ENCODE peak calls at places on chromosomes 7 and 10, in six cellular contexts. One of them, this sample, is unnamed. For H3K4me1, the result is how much of the 10 kb centered on the place peaks cover.

GRCh38 chr7:73909996-73910395 is 49.0 kb downstream of the TMEM270 start:
- DNase-seq in fibroblast of lung: no peak
- DNase-seq in psoas muscle: no peak
- DNase-seq in heart left ventricle: no peak
- DNase-seq in tibial nerve: no peak
- DNase-seq in CD8-positive, alpha-beta T cell: no peak
- DNase-seq in this sample: no peak

GRCh38 chr7:26284995-26285632 is 6.5 kb upstream of the SNX10 start:
- DNase-seq in psoas muscle: no peak
- DNase-seq in heart left ventricle: no peak
- DNase-seq in tibial nerve: no peak
- DNase-seq in fibroblast of lung: no peak
- DNase-seq in CD8-positive, alpha-beta T cell: no peak
- DNase-seq in this sample: peak

GRCh38 chr7:27946351-27946750 is 206.4 kb downstream of the TAX1BP1 start:
- DNase-seq in heart left ventricle: no peak
- DNase-seq in fibroblast of lung: no peak
- DNase-seq in CD8-positive, alpha-beta T cell: no peak
- DNase-seq in psoas muscle: no peak
- DNase-seq in tibial nerve: no peak
- DNase-seq in this sample: no peak

GRCh38 chr10:30984563-30985328 is 46.9 kb downstream of the ZNF438 start:
- DNase-seq in psoas muscle: no peak
- DNase-seq in CD8-positive, alpha-beta T cell: no peak
- DNase-seq in tibial nerve: no peak
- DNase-seq in heart left ventricle: no peak
- DNase-seq in fibroblast of lung: peak
- DNase-seq in this sample: no peak

GRCh38 chr10:32367793-32368453 is 21.0 kb upstream of the EPC1 start:
- DNase-seq in heart left ventricle: peak
- DNase-seq in CD8-positive, alpha-beta T cell: peak
- DNase-seq in tibial nerve: no peak
- DNase-seq in fibroblast of lung: peak
- DNase-seq in psoas muscle: peak
- DNase-seq in this sample: peak

GRCh38 chr10:67664936-67665335 is 31.1 kb downstream of the CTNNA3 start:
- DNase-seq in heart left ventricle: no peak
- DNase-seq in CD8-positive, alpha-beta T cell: no peak
- DNase-seq in tibial nerve: no peak
- DNase-seq in psoas muscle: no peak
- DNase-seq in fibroblast of lung: peak
- DNase-seq in this sample: no peak

GRCh38 chr10:133481086-133481643 is 27.4 kb downstream of the SCART1 start:
- DNase-seq in heart left ventricle: no peak
- DNase-seq in psoas muscle: no peak
- DNase-seq in CD8-positive, alpha-beta T cell: no peak
- DNase-seq in fibroblast of lung: no peak
- DNase-seq in tibial nerve: no peak
- DNase-seq in this sample: no peak

GRCh38 chr10:31871266-31871887 is 57.3 kb downstream of the ARHGAP12 start:
- DNase-seq in heart left ventricle: no peak
- DNase-seq in tibial nerve: no peak
- DNase-seq in CD8-positive, alpha-beta T cell: no peak
- DNase-seq in psoas muscle: no peak
- DNase-seq in fibroblast of lung: no peak
- DNase-seq in this sample: no peak

GRCh38 chr7:45123913-45124312 is 12.4 kb upstream of the TBRG4 start:
- DNase-seq in tibial nerve: no peak
- DNase-seq in heart left ventricle: no peak
- DNase-seq in fibroblast of lung: no peak
- DNase-seq in psoas muscle: no peak
- DNase-seq in CD8-positive, alpha-beta T cell: no peak
- DNase-seq in this sample: no peak

GRCh38 chr10:58241346-58241745 is 26.3 kb downstream of the IPMK start:
- DNase-seq in fibroblast of lung: peak
- DNase-seq in psoas muscle: no peak
- DNase-seq in CD8-positive, alpha-beta T cell: no peak
- DNase-seq in heart left ventricle: no peak
- DNase-seq in tibial nerve: no peak
- DNase-seq in this sample: no peak

DNA sequence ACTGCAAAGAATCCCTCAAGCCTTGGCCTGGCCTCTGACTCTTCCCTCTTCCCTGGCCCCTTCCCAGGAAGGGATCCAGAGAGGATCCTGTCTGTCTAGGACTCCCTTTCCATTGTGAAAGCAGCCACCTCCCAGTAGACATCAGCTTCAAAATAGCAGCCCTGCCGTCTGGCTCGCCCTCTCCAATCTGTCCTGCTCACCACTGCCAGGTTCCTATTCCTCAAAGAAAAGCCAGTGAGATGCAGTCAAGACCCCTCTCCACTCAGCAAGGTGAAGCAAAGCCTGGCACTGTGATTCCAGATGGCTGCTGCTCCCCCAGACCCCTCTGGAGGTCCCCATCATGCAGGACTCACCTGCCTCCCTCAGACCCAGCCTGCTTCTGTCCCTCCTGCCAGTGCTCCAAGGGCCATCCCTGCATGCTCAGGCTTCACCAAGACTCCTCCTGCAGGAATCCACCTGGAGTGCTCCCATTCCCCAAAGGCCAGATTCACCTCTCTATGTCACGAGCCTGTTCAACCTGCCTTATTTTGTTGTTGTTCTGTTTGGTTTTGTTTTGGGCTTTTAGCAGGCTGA is 305.2 kb downstream of the GRID1 start:
- DNase-seq in tibial nerve: no peak
- DNase-seq in fibroblast of lung: no peak
- DNase-seq in psoas muscle: no peak
- DNase-seq in heart left ventricle: no peak
- DNase-seq in CD8-positive, alpha-beta T cell: no peak
- DNase-seq in this sample: no peak
- H3K4me1 ChIP-seq in tibial nerve: under half
- H3K4me1 ChIP-seq in fibroblast of lung: under half
- H3K4me1 ChIP-seq in psoas muscle: under half
- H3K4me1 ChIP-seq in heart left ventricle: under half
- H3K4me1 ChIP-seq in CD8-positive, alpha-beta T cell: under half
- H3K4me1 ChIP-seq in this sample: under half

GRCh38 chr10:18668026-18668425 is 8.8 kb downstream of the ARL5B start:
- DNase-seq in CD8-positive, alpha-beta T cell: no peak
- DNase-seq in heart left ventricle: no peak
- DNase-seq in psoas muscle: no peak
- DNase-seq in tibial nerve: no peak
- DNase-seq in fibroblast of lung: no peak
- DNase-seq in this sample: no peak

GRCh38 chr10:18660816-18661431 is 1.7 kb downstream of the ARL5B start:
- DNase-seq in CD8-positive, alpha-beta T cell: no peak
- DNase-seq in psoas muscle: no peak
- DNase-seq in tibial nerve: no peak
- DNase-seq in heart left ventricle: no peak
- DNase-seq in fibroblast of lung: no peak
- DNase-seq in this sample: no peak

GRCh38 chr10:18666810-18667209 is 7.6 kb downstream of the ARL5B start:
- DNase-seq in heart left ventricle: no peak
- DNase-seq in tibial nerve: no peak
- DNase-seq in CD8-positive, alpha-beta T cell: no peak
- DNase-seq in fibroblast of lung: peak
- DNase-seq in psoas muscle: no peak
- DNase-seq in this sample: no peak

GRCh38 chr10:18665079-18665478 is 5.8 kb downstream of the ARL5B start:
- DNase-seq in fibroblast of lung: no peak
- DNase-seq in CD8-positive, alpha-beta T cell: no peak
- DNase-seq in psoas muscle: no peak
- DNase-seq in tibial nerve: no peak
- DNase-seq in heart left ventricle: no peak
- DNase-seq in this sample: no peak

DNA sequence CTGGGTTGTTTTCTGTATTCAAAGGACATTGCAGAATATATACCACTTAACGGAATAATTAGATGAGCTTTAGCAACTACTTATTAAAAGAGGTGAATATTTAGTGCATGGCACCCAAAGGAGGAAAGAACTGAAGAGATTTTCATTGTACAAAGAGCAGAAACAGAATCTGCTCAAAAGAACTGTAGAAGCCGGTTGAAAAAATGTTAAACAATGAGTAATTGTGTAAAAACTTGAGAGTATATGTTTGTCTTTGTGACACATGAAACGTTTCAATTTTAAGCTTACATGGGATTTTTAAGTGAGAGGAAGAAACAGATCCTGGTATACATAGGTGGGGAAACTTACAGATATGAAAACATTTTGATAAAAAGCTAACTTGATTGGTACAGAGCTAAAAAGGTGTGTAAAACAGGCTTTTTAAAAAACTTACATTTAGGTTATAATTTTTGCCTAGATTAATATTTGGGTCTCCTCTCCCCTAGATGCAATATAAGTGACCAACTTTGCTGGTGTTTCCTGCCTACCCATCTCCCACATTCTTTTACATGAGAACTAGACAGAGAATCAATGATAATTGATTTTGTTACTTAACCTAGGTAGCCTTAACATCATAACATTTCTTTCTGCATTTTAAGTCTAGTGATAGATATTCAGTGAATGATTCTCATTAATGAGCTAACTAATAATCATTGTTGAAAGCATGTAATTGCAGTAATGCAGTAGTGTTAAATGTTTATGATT is 6.8 kb downstream of the ARL5B start:
- DNase-seq in CD8-positive, alpha-beta T cell: no peak
- DNase-seq in tibial nerve: no peak
- DNase-seq in psoas muscle: no peak
- DNase-seq in fibroblast of lung: peak
- DNase-seq in heart left ventricle: no peak
- DNase-seq in this sample: no peak
- H3K4me1 ChIP-seq in CD8-positive, alpha-beta T cell: under half
- H3K4me1 ChIP-seq in tibial nerve: under half
- H3K4me1 ChIP-seq in psoas muscle: under half
- H3K4me1 ChIP-seq in fibroblast of lung: under half
- H3K4me1 ChIP-seq in heart left ventricle: under half
- H3K4me1 ChIP-seq in this sample: under half

DNA sequence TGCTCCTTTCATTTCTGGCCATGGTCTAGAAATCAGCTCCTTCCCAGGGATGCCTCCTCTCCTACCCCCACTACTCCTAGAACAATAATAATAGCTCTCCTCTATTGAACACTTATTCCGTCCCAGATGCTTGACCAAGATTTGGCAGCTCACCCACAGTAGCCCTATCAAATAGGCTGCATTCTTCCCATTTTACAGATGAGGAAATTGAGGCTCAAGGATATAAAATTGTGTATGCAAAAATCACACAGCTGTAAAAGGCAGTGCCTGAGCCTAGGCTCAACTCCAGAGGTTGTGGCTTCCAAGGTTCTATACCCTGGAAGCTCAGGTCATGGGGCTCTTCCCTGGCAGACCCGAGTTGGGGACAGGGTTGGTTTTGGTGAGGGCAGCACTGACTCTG is 82.3 kb downstream of the C10orf105 start:
- DNase-seq in psoas muscle: no peak
- DNase-seq in heart left ventricle: no peak
- DNase-seq in fibroblast of lung: no peak
- DNase-seq in CD8-positive, alpha-beta T cell: no peak
- DNase-seq in tibial nerve: no peak
- DNase-seq in this sample: no peak
- H3K4me1 ChIP-seq in psoas muscle: under half
- H3K4me1 ChIP-seq in heart left ventricle: under half
- H3K4me1 ChIP-seq in fibroblast of lung: under half
- H3K4me1 ChIP-seq in CD8-positive, alpha-beta T cell: under half
- H3K4me1 ChIP-seq in tibial nerve: under half
- H3K4me1 ChIP-seq in this sample: under half

GRCh38 chr7:520503-521161 is 986 bp upstream of the PDGFA start:
- DNase-seq in heart left ventricle: no peak
- DNase-seq in tibial nerve: no peak
- DNase-seq in fibroblast of lung: no peak
- DNase-seq in psoas muscle: no peak
- DNase-seq in CD8-positive, alpha-beta T cell: no peak
- DNase-seq in this sample: no peak

GRCh38 chr7:517848-518629 is 1.6 kb downstream of the PDGFA start:
- DNase-seq in heart left ventricle: peak
- DNase-seq in tibial nerve: peak
- DNase-seq in CD8-positive, alpha-beta T cell: no peak
- DNase-seq in psoas muscle: peak
- DNase-seq in fibroblast of lung: peak
- DNase-seq in this sample: no peak

GRCh38 chr7:519974-520458 is 370 bp upstream of the PDGFA start:
- DNase-seq in psoas muscle: peak
- DNase-seq in tibial nerve: no peak
- DNase-seq in heart left ventricle: peak
- DNase-seq in fibroblast of lung: peak
- DNase-seq in CD8-positive, alpha-beta T cell: no peak
- DNase-seq in this sample: no peak

GRCh38 chr7:519429-519973 is at the start of gene PDGFA:
- DNase-seq in fibroblast of lung: peak
- DNase-seq in CD8-positive, alpha-beta T cell: no peak
- DNase-seq in tibial nerve: no peak
- DNase-seq in heart left ventricle: peak
- DNase-seq in psoas muscle: peak
- DNase-seq in this sample: no peak

DNA sequence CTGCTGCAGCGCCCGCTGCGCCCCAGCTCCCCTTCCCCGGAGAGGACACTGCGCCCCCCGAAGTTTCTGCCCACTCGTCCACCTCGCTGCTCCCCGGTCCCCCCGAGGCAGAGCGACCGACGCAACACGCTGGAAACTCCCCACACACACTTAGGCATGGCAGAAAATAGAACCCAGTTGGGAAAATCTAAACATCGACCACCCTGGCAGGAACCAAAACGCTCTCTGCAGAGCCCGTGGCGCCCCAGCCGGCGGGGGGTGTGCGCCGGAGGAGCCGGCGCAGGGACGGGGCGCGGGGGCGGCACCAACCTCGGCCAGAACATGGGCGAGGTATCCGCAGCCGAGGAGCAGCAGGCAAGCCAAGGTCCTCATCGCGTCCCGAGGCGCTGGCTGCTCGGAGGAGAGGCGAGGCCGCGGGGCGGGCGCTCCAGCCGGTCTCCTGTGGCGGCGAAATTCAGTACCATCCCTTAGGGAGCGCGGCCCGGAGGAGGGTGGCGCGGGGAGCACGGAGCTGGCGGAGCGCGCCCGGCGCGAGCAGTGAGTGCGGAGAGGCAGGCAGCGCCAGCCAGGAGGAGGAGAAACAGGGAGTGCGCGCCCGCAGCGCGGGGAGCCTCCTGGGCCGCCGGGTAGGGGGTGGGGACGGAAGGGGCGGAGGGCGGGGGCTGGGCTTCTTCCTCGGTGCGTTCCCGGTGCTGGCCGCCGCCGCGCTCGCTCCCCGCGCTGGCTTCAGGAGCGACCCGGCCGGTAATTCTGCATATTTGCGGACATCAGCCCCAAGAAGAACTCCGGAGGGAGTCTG is 817 bp downstream of the PDGFA start:
- DNase-seq in heart left ventricle: peak
- DNase-seq in CD8-positive, alpha-beta T cell: no peak
- DNase-seq in tibial nerve: peak
- DNase-seq in psoas muscle: peak
- DNase-seq in fibroblast of lung: peak
- DNase-seq in this sample: peak
- H3K4me1 ChIP-seq in heart left ventricle: half or more
- H3K4me1 ChIP-seq in CD8-positive, alpha-beta T cell: under half
- H3K4me1 ChIP-seq in tibial nerve: half or more
- H3K4me1 ChIP-seq in psoas muscle: under half
- H3K4me1 ChIP-seq in fibroblast of lung: under half
- H3K4me1 ChIP-seq in this sample: under half

DNA sequence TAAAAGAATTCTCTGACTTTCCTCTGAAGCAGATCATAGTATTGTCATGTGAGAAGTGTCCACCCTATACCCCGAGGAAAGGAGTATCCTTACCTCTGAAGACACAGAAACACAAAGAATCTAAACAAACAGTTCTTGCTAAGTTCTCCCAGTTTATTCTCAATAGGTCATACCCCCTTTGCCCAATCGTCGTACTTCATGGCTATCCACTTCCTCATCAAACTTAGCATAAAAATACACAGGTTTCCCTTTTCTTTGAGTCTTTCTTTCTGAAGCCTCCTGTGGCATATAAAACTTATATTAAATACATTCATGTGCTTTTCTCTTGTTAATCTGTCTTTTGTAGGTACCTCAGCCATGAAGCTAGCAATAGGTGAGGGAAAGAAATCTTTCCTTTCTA is 195.0 kb downstream of the REEP3 start:
- DNase-seq in CD8-positive, alpha-beta T cell: no peak
- DNase-seq in tibial nerve: no peak
- DNase-seq in heart left ventricle: no peak
- DNase-seq in fibroblast of lung: no peak
- DNase-seq in psoas muscle: no peak
- DNase-seq in this sample: no peak
- H3K4me1 ChIP-seq in CD8-positive, alpha-beta T cell: under half
- H3K4me1 ChIP-seq in tibial nerve: under half
- H3K4me1 ChIP-seq in heart left ventricle: under half
- H3K4me1 ChIP-seq in fibroblast of lung: under half
- H3K4me1 ChIP-seq in psoas muscle: under half
- H3K4me1 ChIP-seq in this sample: under half

This sample was measured in naive thymus-derived CD4-positive, alpha-beta T cell.